ENCODE peak calls at places on chromosome 17, in nine cellular contexts. D is stimulated activated CD4-positive, alpha-beta T cell treated with anti-CD3 and anti-CD28 coated beads, Interleukin-4, amount 100 ng/mL, for 24 hours; Z is fibroblast of the conjunctiva; R is SHP77; J is ascending aorta; P is amniotic epithelial cell; H is Caco-2; T is NCI-H345; G is mucosa of descending colon. M is an unnamed sample.

GRCh38 chr17:32111141-32111771 is 31.0 kb upstream of the RHOT1 start:
- DNase-seq in D (peak), Z (peak), R (peak), J (no peak), P (peak), H (no peak), T (peak), G (peak), M (no peak)

GRCh38 chr17:77145635-77146632 is 5.2 kb downstream of the SEC14L1 start:
- DNase-seq in D (no peak), Z (no peak), R (no peak), J (no peak), P (peak), H (peak), T (no peak), G (peak), M (peak)

GRCh38 chr17:47732399-47733046 is 513 bp upstream of the TBX21 start:
- DNase-seq in D (no peak), Z (no peak), R (no peak), J (no peak), P (no peak), H (peak), T (no peak), G (no peak), M (peak)

GRCh38 chr17:82772026-82772425 is 20.2 kb downstream of the TBCD start:
- DNase-seq in D (no peak), Z (peak), R (no peak), J (no peak), P (peak), H (no peak), T (no peak), G (peak), M (no peak)

GRCh38 chr17:9725575-9725974 is 65.8 kb downstream of the DHRS7C start:
- DNase-seq in D (no peak), Z (no peak), R (peak), J (no peak), P (no peak), H (no peak), T (no peak), G (no peak), M (no peak)

GRCh38 chr17:74873036-74873873 is 461 bp upstream of the FDXR start:
- DNase-seq in D (peak), Z (peak), R (peak), J (peak), P (peak), H (peak), T (peak), G (peak), M (peak)

GRCh38 chr17:43733956-43734355 is 24.6 kb downstream of the SOST start:
- DNase-seq in D (no peak), Z (no peak), R (no peak), J (no peak), P (no peak), H (no peak), T (no peak), G (no peak), M (no peak)

GRCh38 chr17:42249681-42250446 is 26.3 kb downstream of the STAT5B start:
- DNase-seq in D (peak), Z (no peak), R (no peak), J (no peak), P (no peak), H (no peak), T (no peak), G (no peak), M (no peak)

GRCh38 chr17:18978655-18979054 is 25.9 kb downstream of the FAM83G start:
- DNase-seq in D (no peak), Z (no peak), R (no peak), J (no peak), P (no peak), H (no peak), T (no peak), G (no peak), M (no peak)